ENCODE peak calls at places on chromosome 19, in nine cellular contexts. I is DND-41; Q is AG04450; S is CD4-positive, alpha-beta T cell; W is breast epithelium; V is SK-N-SH; J is HFFc6; G is lung; P is AG09309. H is an unnamed sample.

GRCh38 chr19:40445945-40446784 is 2.0 kb upstream of the SERTAD3 start:
- DNase-seq in J (no peak), V (no peak), P (no peak), Q (no peak), G (no peak), I (no peak), S (no peak), W (peak; percentile 74), H (no peak)

GRCh38 chr19:18468517-18468916 is 30.6 kb upstream of the ISYNA1 start:
- DNase-seq in V (no peak), I (no peak), P (no peak), S (no peak), Q (no peak), J (no peak), W (no peak), G (no peak), H (no peak)

GRCh38 chr19:311813-312261 is 20.6 kb upstream of the PLPP2 start:
- DNase-seq in V (no peak), J (no peak), I (no peak), S (no peak), Q (no peak), P (no peak), G (no peak), W (no peak), H (no peak)

GRCh38 chr19:10431254-10431942 is 11.1 kb downstream of the PDE4A start:
- DNase-seq in J (no peak), G (peak; percentile 43), S (peak; percentile 42), Q (no peak), I (peak; percentile 26), P (no peak), W (no peak), V (peak; percentile 46), H (peak; percentile 75)

GRCh38 chr19:44909775-44910174 is 4.2 kb downstream of the APOE start:
- DNase-seq in I (no peak), S (no peak), W (no peak), V (no peak), G (no peak), Q (no peak), P (no peak), J (no peak), H (no peak)

GRCh38 chr19:46218160-46218559 is 11.4 kb upstream of the IGFL1 start:
- DNase-seq in G (no peak), V (no peak), P (no peak), I (peak; percentile 75), W (no peak), Q (no peak), J (no peak), S (no peak), H (peak; percentile 37)

GRCh38 chr19:16594681-16595091 is 22.5 kb upstream of the SLC35E1 start:
- DNase-seq in P (no peak), G (no peak), V (no peak), W (no peak), S (peak; percentile 56), I (no peak), J (no peak), Q (no peak), H (peak; percentile 67)

GRCh38 chr19:35122687-35123551 is 7.3 kb downstream of the FXYD3 start:
- DNase-seq in S (no peak), I (no peak), P (no peak), V (no peak), W (no peak), J (no peak), Q (no peak), G (no peak), H (no peak)

GRCh38 chr19:38527466-38528136 is 90.2 kb downstream of the MAP4K1 start:
- DNase-seq in S (no peak), P (no peak), I (peak; percentile 25), V (no peak), J (no peak), Q (no peak), W (no peak), G (no peak), H (no peak)

GRCh38 chr19:57141699-57142098 is 3.3 kb downstream of the ZIM3 start:
- DNase-seq in W (no peak), S (no peak), I (peak; percentile 24), G (no peak), Q (no peak), J (no peak), V (no peak), P (no peak), H (no peak)

GRCh38 chr19:35213678-35214632 is 14.6 kb downstream of the FAM187B start:
- DNase-seq in S (peak; percentile 86), J (peak; percentile 68), I (peak; percentile 37), Q (no peak), P (peak; percentile 51), W (peak; percentile 55), V (peak; percentile 72), G (peak; percentile 73), H (peak; percentile 39)

GRCh38 chr19:8451885-8452284 is 7.1 kb downstream of the HNRNPM start:
- DNase-seq in W (no peak), Q (no peak), I (no peak), S (no peak), P (no peak), J (peak; percentile 58), V (no peak), G (no peak), H (no peak)

GRCh38 chr19:29016353-29016752 is 196.6 kb downstream of the UQCRFS1 start:
- DNase-seq in I (no peak), Q (no peak), V (no peak), P (no peak), G (no peak), J (no peak), S (no peak), W (no peak), H (no peak)

GRCh38 chr19:50167314-50167721 is 4.2 kb upstream of the IZUMO2 start:
- DNase-seq in J (no peak), G (no peak), S (no peak), Q (no peak), P (no peak), I (no peak), W (no peak), V (no peak), H (no peak)

GRCh38 chr19:53365899-53366493 is 491 bp downstream of the ZNF525 start:
- DNase-seq in V (peak; percentile 47), P (no peak), J (peak; percentile 2), I (peak; percentile 49), W (no peak), S (peak; percentile 16), Q (no peak), G (peak; percentile 29), H (no peak)

GRCh38 chr19:11137542-11138384 is 17.8 kb downstream of the SPC24 start:
- DNase-seq in V (peak; percentile 90), J (peak; percentile 93), I (peak; percentile 41), Q (peak; percentile 69), P (peak; percentile 80), S (peak; percentile 50), W (peak; percentile 81), G (peak; percentile 85), H (peak; percentile 78)

GRCh38 chr19:54452626-54453025 is 3.6 kb downstream of the LENG8 start:
- DNase-seq in J (no peak), P (no peak), V (no peak), S (no peak), G (no peak), Q (no peak), I (no peak), W (no peak), H (no peak)
- TF ChIP-seq CTCF in J (no peak), P (no peak), V (no peak), S (no peak), G (no peak), Q (no peak), I (no peak), W (no peak), H (no peak)

GRCh38 chr19:49059056-49059455 is 1.5 kb upstream of the CGB7 start:
- DNase-seq in I (no peak), P (no peak), G (no peak), J (no peak), Q (no peak), V (peak; percentile 61), W (no peak), S (no peak), H (peak; percentile 19)

GRCh38 chr19:49061000-49061399 is 3.5 kb upstream of the CGB7 start:
- DNase-seq in Q (no peak), G (no peak), J (no peak), W (no peak), V (no peak), S (no peak), P (no peak), I (no peak), H (no peak)

GRCh38 chr19:49057636-49058234 is at the start of gene CGB7:
- DNase-seq in G (peak; percentile 78), V (peak; percentile 87), J (peak; percentile 39), Q (no peak), S (peak; percentile 29), W (no peak), I (no peak), P (no peak), H (no peak)

GRCh38 chr19:49058592-49058991 is 1.0 kb upstream of the CGB7 start:
- DNase-seq in G (no peak), I (peak; percentile 20), Q (no peak), S (no peak), V (peak; percentile 66), J (no peak), W (no peak), P (no peak), H (peak; percentile 68)

GRCh38 chr19:49056101-49056901 is 1.2 kb downstream of the CGB7 start:
- DNase-seq in P (no peak), I (peak; percentile 20), G (peak; percentile 42), W (no peak), Q (no peak), S (no peak), V (peak; percentile 91), J (no peak), H (peak; percentile 90)
- TF ChIP-seq CTCF in P (peak; percentile 26), I (no peak), G (no peak), W (no peak), Q (peak; percentile 33), S (peak; percentile 39), V (peak; percentile 39), J (peak; percentile 67), H (peak; percentile 14)

GRCh38 chr19:47357788-47358680 is 8.9 kb downstream of the DHX34 start:
- DNase-seq in J (no peak), P (no peak), G (no peak), V (peak; percentile 31), W (no peak), S (no peak), I (peak; percentile 25), Q (no peak), H (no peak)
- TF ChIP-seq CTCF in J (peak; percentile 60), P (peak; percentile 5), G (no peak), V (peak; percentile 36), W (no peak), S (no peak), I (peak; percentile 48), Q (peak; percentile 17), H (peak; percentile 27)

DNA sequence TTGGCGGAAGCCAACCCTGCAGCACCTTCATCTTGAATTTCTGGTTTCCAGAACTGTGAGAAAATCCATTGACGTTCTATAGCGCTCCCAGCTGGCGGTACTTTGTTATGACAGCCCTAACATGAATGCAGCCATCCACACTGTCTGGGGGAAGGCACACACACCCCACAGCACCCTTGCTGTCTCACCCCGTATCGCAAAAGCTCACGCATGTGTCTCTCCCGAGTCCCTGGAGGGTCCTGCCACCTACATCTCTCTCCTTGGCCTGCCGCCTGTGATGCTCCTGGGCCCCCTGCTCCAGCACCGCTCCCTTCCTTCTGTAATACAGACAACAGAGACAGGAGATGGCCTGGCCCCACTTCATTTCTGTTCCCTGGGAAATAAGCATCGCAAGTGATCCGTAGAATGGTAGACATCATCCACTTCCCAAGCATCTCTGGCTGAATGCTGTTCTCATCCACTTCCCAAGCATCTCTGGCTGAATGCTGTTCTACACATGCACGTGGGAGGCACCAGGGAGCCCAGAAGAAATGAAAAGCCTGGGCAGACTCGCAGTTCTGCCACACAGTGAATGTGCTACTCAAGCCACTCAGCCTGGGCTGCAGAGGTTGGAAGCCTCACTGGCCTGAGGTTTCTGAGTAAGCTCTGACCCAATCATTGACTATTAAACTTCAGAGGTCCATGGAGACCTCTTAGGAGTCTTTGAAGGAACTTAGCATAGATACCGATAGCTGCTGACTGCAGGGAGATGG is 29.6 kb downstream of the EPN1 start:
- DNase-seq in J (no peak), S (no peak), Q (no peak), G (no peak), V (no peak), P (no peak), I (no peak), W (no peak), H (no peak)
- TF ChIP-seq CTCF in J (no peak), S (no peak), Q (no peak), G (no peak), V (no peak), P (no peak), I (peak; percentile 41), W (no peak), H (peak; percentile 22)